ENCODE peak calls at places on chromosome 14, in nine cellular contexts. M is GDM1; E is globus pallidus; H is esophagus squamous epithelium; X is SHP77 treated with DMSO at 0.1 percent for 48 hours; L is ureter; F is stimulated activated CD4-positive, alpha-beta T cell treated with anti-CD3 and anti-CD28 coated beads, Interleukin-1b, Interleukin-23, amount 100 ng/mL, for 4 hours; Y is colonic mucosa; S is AG08396. R is an unnamed sample.

GRCh38 chr14:70655110-70655826 is 13.6 kb downstream of the TTC9 start:
- DNase-seq in H (peak; percentile 11), M (peak; percentile 92), L (no peak), F (peak; percentile 54), X (no peak), S (no peak), Y (no peak), E (no peak), R (no peak)

GRCh38 chr14:61064210-61064609 is 83.2 kb downstream of the SLC38A6 start:
- DNase-seq in L (no peak), Y (no peak), H (no peak), X (no peak), S (no peak), M (no peak), E (no peak), F (no peak), R (no peak)

GRCh38 chr14:33792387-33793368 is 158.2 kb downstream of the EGLN3 start:
- DNase-seq in H (no peak), F (peak; percentile 59), E (peak; percentile 85), Y (peak; percentile 76), X (peak; percentile 75), S (peak; percentile 86), M (peak; percentile 13), L (peak; percentile 86), R (no peak)

GRCh38 chr14:92783813-92784431 is 10.2 kb upstream of the GOLGA5 start:
- DNase-seq in H (no peak), S (peak; percentile 25), L (no peak), Y (peak; percentile 59), X (peak; percentile 25), F (no peak), M (peak; percentile 39), E (peak; percentile 51), R (no peak)

GRCh38 chr14:52044791-52045522 is 23.9 kb downstream of the NID2 start:
- DNase-seq in Y (no peak), M (no peak), F (no peak), S (peak; percentile 65), H (no peak), E (no peak), X (no peak), L (no peak), R (no peak)

GRCh38 chr14:26719514-26719913 is 121.7 kb upstream of the NOVA1 start:
- DNase-seq in H (no peak), E (no peak), X (no peak), M (no peak), F (no peak), Y (no peak), L (no peak), S (no peak), R (no peak)

GRCh38 chr14:83909507-83909906 is 1620.4 kb upstream of the FLRT2 start:
- DNase-seq in H (no peak), L (no peak), E (no peak), X (no peak), F (no peak), S (no peak), M (no peak), Y (no peak), R (no peak)

GRCh38 chr14:39055786-39056474 is 47.1 kb downstream of the SEC23A start:
- DNase-seq in Y (no peak), E (no peak), M (no peak), X (no peak), F (no peak), S (no peak), L (no peak), H (no peak), R (no peak)

GRCh38 chr14:69636051-69636639 is 24.7 kb downstream of the SUSD6 start:
- DNase-seq in X (no peak), S (no peak), E (no peak), L (no peak), F (peak; percentile 31), Y (no peak), M (peak; percentile 43), H (no peak), R (no peak)

GRCh38 chr14:96160913-96161310 is 43.7 kb upstream of the BDKRB2 start:
- DNase-seq in X (no peak), M (no peak), F (no peak), Y (peak; percentile 15), E (no peak), H (no peak), L (peak; percentile 23), S (no peak), R (no peak)

GRCh38 chr14:90461425-90461824 is 64.6 kb downstream of the CALM1 start:
- DNase-seq in F (no peak), L (no peak), X (no peak), S (no peak), H (no peak), Y (no peak), E (no peak), M (no peak), R (no peak)

GRCh38 chr14:55160989-55161388 is 30.4 kb downstream of the DLGAP5 start:
- DNase-seq in M (no peak), H (no peak), S (no peak), E (peak; percentile 22), Y (no peak), L (no peak), F (no peak), X (no peak), R (no peak)

GRCh38 chr14:99603471-99603933 is 505 bp downstream of the CCDC85C start:
- DNase-seq in X (no peak), E (no peak), M (peak; percentile 10), H (no peak), F (peak; percentile 20), S (no peak), Y (no peak), L (no peak), R (no peak)

GRCh38 chr14:99145307-99145706 is 126.7 kb downstream of the BCL11B start:
- DNase-seq in L (no peak), S (no peak), X (no peak), M (no peak), E (no peak), F (no peak), Y (no peak), H (no peak), R (no peak)

GRCh38 chr14:44403194-44403593 is 103.9 kb downstream of the FSCB start:
- DNase-seq in S (no peak), Y (no peak), E (no peak), H (no peak), L (no peak), M (no peak), X (no peak), F (no peak), R (no peak)

GRCh38 chr14:99273724-99274345 is 1.8 kb upstream of the BCL11B start:
- DNase-seq in X (no peak), S (no peak), F (no peak), E (no peak), H (no peak), Y (peak; percentile 87), L (no peak), M (no peak), R (no peak)

GRCh38 chr14:36555998-36556743 is 26.2 kb downstream of the NKX2-8 start:
- DNase-seq in S (no peak), M (no peak), X (no peak), E (no peak), F (no peak), L (no peak), H (no peak), Y (no peak), R (no peak)

GRCh38 chr14:60090864-60091519 is 731 bp upstream of the PCNX4 start:
- DNase-seq in L (peak; percentile 68), F (no peak), S (peak; percentile 60), M (peak; percentile 20), X (peak; percentile 25), Y (peak; percentile 62), E (peak; percentile 59), H (peak; percentile 5), R (peak; percentile 36)

GRCh38 chr14:55699131-55700057 is 119.4 kb downstream of the KTN1 start:
- DNase-seq in X (peak; percentile 37), L (no peak), F (no peak), S (peak; percentile 21), H (no peak), M (no peak), E (no peak), Y (no peak), R (no peak)

GRCh38 chr14:95875831-95876768 is 532 bp upstream of the TUNAR start:
- DNase-seq in H (no peak), M (no peak), S (peak; percentile 15), Y (no peak), X (no peak), F (no peak), L (no peak), E (no peak), R (no peak)

GRCh38 chr14:69822456-69822855 is 25.4 kb upstream of the SLC10A1 start:
- DNase-seq in H (no peak), Y (no peak), L (no peak), X (no peak), M (no peak), E (no peak), F (no peak), S (no peak), R (no peak)

GRCh38 chr14:47392351-47392750 is 283.1 kb downstream of the MDGA2 start:
- DNase-seq in E (peak; percentile 11), S (no peak), L (no peak), Y (no peak), H (no peak), F (no peak), M (no peak), X (no peak), R (no peak)

GRCh38 chr14:55373784-55374725 is 37.6 kb downstream of the ATG14 start:
- DNase-seq in H (no peak), L (no peak), Y (no peak), F (peak; percentile 36), M (no peak), X (no peak), S (no peak), E (no peak), R (peak; percentile 14)

GRCh38 chr14:21748869-21749303 is 75.3 kb upstream of the OR4E1 start:
- DNase-seq in X (peak; percentile 50), E (peak; percentile 64), H (no peak), F (peak; percentile 21), M (peak; percentile 28), S (peak; percentile 40), L (no peak), Y (peak; percentile 32), R (peak; percentile 12)

R was measured in glomerular endothelial cell.